ENCODE peak calls at places on chromosomes 4 and X, in nine cellular contexts. V is Peyer's patch, L is IMR-90, Z is spleen, W is HCT116, I is testis, F is tibial nerve, U is endothelial cell of umbilical vein, G is esophagus muscularis mucosa. B is an unnamed sample.

GRCh38 chrX:121165930-121166359 is 118.5 kb downstream of the GLUD2 start:
- DNase-seq in V (no peak), L (no peak), Z (no peak), W (no peak), I (no peak), F (no peak), U (no peak), G (no peak), B (no peak)

GRCh38 chr4:24513718-24514117 is 70.6 kb downstream of the DHX15 start:
- DNase-seq in V (no peak), L (peak; percentile 11), Z (no peak), W (no peak), I (no peak), F (no peak), U (no peak), G (no peak), B (no peak)

GRCh38 chr4:7042697-7043464 is at the start of gene TADA2B:
- DNase-seq in V (peak; percentile 98), L (peak; percentile 97), Z (peak; percentile 98), W (peak; percentile 91), I (peak; percentile 97), F (peak; percentile 87), U (peak; percentile 98), G (peak; percentile 99), B (peak; percentile 95)

GRCh38 chrX:38116706-38117105 is 104.0 kb downstream of the SRPX start:
- DNase-seq in V (no peak), L (no peak), Z (no peak), W (no peak), I (no peak), F (no peak), U (no peak), G (no peak), B (no peak)

GRCh38 chr4:109009909-109010308 is 247.1 kb upstream of the ETNPPL start:
- DNase-seq in V (no peak), L (peak; percentile 84), Z (no peak), W (no peak), I (no peak), F (no peak), U (no peak), G (no peak), B (no peak)

GRCh38 chrX:49919617-49920016 is 2.8 kb upstream of the CLCN5 start:
- DNase-seq in V (no peak), L (peak; percentile 46), Z (no peak), W (no peak), I (peak; percentile 68), F (peak; percentile 41), U (peak; percentile 6), G (no peak), B (peak; percentile 70)

GRCh38 chrX:118884552-118885138 is 61.0 kb downstream of the ZCCHC12 start:
- DNase-seq in V (no peak), L (no peak), Z (no peak), W (no peak), I (no peak), F (no peak), U (no peak), G (no peak), B (no peak)

GRCh38 chrX:8738588-8739189 is 6.8 kb upstream of the ANOS1 start:
- DNase-seq in V (no peak), L (peak; percentile 29), Z (no peak), W (no peak), I (peak; percentile 51), F (peak; percentile 60), U (peak; percentile 33), G (no peak), B (no peak)

DNA sequence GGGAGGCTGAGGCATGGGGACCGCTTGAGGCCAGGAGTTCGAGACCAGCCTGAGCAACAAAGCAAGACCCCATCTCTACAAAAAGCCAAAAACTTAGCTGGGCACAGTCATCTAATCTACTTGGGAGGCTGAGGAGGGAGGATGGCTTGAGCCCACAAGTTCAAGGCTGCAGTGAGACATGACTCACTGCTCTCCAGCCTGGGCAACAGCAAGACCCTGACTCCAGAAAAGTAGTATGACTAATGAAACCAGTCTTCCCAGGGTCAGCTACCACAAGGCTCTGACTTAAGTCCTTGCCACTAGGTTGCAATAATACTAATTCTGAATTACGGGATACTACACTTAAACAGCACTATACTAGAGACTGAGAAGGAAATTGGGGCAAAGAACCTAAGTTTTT is 33.1 kb downstream of the ERVMER34-1 start:
- DNase-seq in V (no peak), L (peak; percentile 49), Z (no peak), W (no peak), I (no peak), F (no peak), U (peak; percentile 13), G (no peak), B (no peak)
- TF ChIP-seq POLR2A in V (no peak), L (no peak), Z (no peak), W (no peak), I (no peak), F (no peak), U (peak; percentile 47), G (no peak), B (no peak)

GRCh38 chrX:154721155-154721554 is 29.7 kb downstream of the GAB3 start:
- DNase-seq in V (no peak), L (no peak), Z (no peak), W (no peak), I (no peak), F (no peak), U (no peak), G (no peak), B (no peak)

GRCh38 chrX:154717824-154718223 is 33.1 kb downstream of the GAB3 start:
- DNase-seq in V (no peak), L (peak; percentile 59), Z (no peak), W (no peak), I (no peak), F (no peak), U (no peak), G (no peak), B (no peak)

GRCh38 chrX:154718607-154719006 is 32.3 kb downstream of the GAB3 start:
- DNase-seq in V (no peak), L (no peak), Z (no peak), W (no peak), I (no peak), F (no peak), U (no peak), G (no peak), B (no peak)

GRCh38 chrX:154719132-154719675 is 31.7 kb downstream of the GAB3 start:
- DNase-seq in V (no peak), L (peak; percentile 85), Z (no peak), W (no peak), I (no peak), F (no peak), U (peak; percentile 57), G (no peak), B (no peak)

GRCh38 chrX:154720067-154720466 is 30.8 kb downstream of the GAB3 start:
- DNase-seq in V (no peak), L (no peak), Z (no peak), W (no peak), I (no peak), F (no peak), U (no peak), G (no peak), B (no peak)
- H3K4me1 ChIP-seq in V (no peaks in the 10 kb centered on the region), L (no peaks in the 10 kb centered on the region), Z (peaks cover 55% of the 10 kb centered on the region), W (no peaks in the 10 kb centered on the region), I (no peaks in the 10 kb centered on the region), F (no peaks in the 10 kb centered on the region), U (peaks cover 30% of the 10 kb centered on the region), G (peaks cover 12% of the 10 kb centered on the region), B (no peaks in the 10 kb centered on the region)

DNA sequence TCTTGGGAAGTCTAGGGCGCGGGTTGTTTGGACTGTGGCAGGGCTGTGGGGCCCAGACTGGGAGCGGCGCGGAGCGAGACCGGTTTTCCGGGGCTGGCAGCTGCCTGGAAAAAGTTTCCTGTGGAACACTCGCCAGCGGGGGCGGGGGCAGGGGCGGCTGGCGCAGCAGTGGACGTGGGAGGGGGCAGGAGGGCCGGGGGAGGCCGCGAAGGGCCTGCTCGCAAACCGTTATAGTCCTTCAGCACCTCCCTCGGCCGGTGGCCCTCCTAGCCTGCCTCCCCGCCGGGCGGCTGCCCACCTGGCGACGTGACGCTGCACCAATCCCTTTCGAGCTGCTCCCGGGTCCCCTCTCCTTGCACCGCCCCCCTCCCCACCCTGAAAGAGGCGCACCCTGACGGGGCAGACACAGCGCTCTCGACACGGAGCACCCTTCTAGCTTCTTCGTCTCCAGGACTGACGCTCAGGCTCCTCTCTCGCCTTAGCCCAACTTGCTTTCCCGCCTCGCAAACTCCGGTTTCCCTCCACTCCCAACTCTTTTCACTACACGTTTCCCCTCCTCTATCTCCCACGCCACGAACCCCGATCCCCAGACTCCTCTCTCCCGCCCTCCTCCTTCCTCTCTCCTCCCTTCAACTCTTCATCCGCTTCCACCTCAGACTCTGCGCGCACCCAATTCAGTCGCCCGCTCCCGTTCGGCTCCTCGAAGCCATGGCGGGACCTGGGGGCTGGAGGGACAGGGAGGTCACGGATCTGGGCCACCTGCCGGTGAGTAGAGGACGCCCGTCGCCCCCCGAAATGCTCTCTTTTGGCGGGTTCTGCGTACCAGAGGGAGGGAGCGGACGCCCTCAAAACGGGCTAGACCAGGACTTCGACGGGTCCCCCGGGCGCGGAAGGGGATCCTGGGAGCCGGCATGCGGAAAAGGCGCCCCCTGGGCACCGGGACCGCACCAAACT is at the start of gene NRK:
- DNase-seq in V (no peak), L (no peak), Z (peak; percentile 60), W (no peak), I (peak; percentile 46), F (no peak), U (peak; percentile 31), G (no peak), B (peak; percentile 19)
- H3K27ac ChIP-seq in V (no peak within 1 kb of the TSS), L (no peak within 1 kb of the TSS), Z (no peak within 1 kb of the TSS), W (no peak within 1 kb of the TSS), I (peak within 1 kb of the TSS; percentile 73), F (no peak within 1 kb of the TSS), U (no peak within 1 kb of the TSS), G (peak within 1 kb of the TSS; percentile 45), B (peak within 1 kb of the TSS; percentile 58)

GRCh38 chrX:154363706-154364439 is 10.6 kb downstream of the FLNA start:
- DNase-seq in V (no peak), L (no peak), Z (no peak), W (no peak), I (no peak), F (no peak), U (no peak), G (no peak), B (no peak)

GRCh38 chrX:154365052-154365600 is 9.3 kb downstream of the FLNA start:
- DNase-seq in V (no peak), L (no peak), Z (no peak), W (no peak), I (no peak), F (no peak), U (no peak), G (no peak), B (no peak)

GRCh38 chrX:154366666-154367055 is 7.8 kb downstream of the FLNA start:
- DNase-seq in V (no peak), L (no peak), Z (no peak), W (no peak), I (no peak), F (no peak), U (no peak), G (no peak), B (no peak)

GRCh38 chrX:154367474-154368308 is 6.7 kb downstream of the FLNA start:
- DNase-seq in V (no peak), L (no peak), Z (no peak), W (no peak), I (no peak), F (no peak), U (no peak), G (no peak), B (no peak)

DNA sequence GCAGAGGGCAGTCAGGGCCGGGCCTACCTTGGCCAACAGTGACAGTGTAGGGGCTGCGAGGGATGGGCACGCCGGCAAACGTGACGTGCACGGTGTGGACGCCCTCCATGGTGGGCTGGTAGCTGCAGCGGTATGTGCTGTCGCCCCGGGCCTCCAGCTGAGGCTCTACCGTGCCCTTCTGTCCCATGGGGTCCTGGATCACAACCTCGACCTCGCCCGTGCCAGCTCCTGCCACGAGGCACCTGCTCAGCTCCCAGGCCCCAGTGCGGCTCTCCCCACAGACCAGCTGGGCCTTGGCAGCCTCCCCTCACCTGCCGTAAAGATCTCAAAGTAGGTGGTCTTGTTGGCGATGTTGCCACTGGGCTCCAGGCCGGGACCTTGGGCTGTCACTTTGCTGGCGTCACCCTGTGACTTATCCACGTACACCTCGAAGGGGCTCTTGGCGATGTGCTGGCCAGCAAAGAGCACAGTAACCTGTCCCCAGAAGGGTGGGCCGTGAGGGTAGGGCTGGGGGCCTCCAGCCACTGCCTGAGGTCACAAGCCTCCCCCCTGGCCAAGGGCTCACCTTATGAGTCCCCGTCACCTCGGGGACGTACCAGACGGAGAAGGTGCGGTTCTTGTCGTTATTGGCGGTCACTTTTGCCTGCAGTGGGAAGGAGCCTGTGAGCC is 8.3 kb downstream of the FLNA start:
- DNase-seq in V (no peak), L (no peak), Z (no peak), W (no peak), I (no peak), F (no peak), U (no peak), G (no peak), B (no peak)
- TF ChIP-seq POLR2A in V (no peak), L (no peak), Z (no peak), W (no peak), I (no peak), F (no peak), U (no peak), G (no peak), B (no peak)

B was measured in uterus.